ENCODE peak calls at places on chromosomes 5 and 9, in nine cellular contexts. One of them, this sample, is unnamed.
A peak's percentile ranks its signal among the peaks of the same experiment; 100 is the strongest.

GRCh38 chr5:61311836-61312808 is 19.9 kb upstream of the ZSWIM6 start:
- DNase-seq in endothelial cell of umbilical vein: peak; percentile 93
- DNase-seq in cardiac muscle cell: peak; percentile 41
- DNase-seq in IMR-90: peak; percentile 91
- DNase-seq in ovary: no peak
- DNase-seq in heart right ventricle: no peak
- DNase-seq in adrenal gland: no peak
- DNase-seq in ascending aorta: no peak
- DNase-seq in left lung: no peak
- DNase-seq in this sample: no peak

GRCh38 chr9:86406366-86406765 is 52.2 kb upstream of the TUT7 start:
- DNase-seq in endothelial cell of umbilical vein: no peak
- DNase-seq in cardiac muscle cell: peak; percentile 69
- DNase-seq in IMR-90: peak; percentile 88
- DNase-seq in ovary: no peak
- DNase-seq in heart right ventricle: no peak
- DNase-seq in adrenal gland: no peak
- DNase-seq in ascending aorta: no peak
- DNase-seq in left lung: no peak
- DNase-seq in this sample: no peak

GRCh38 chr5:143758750-143759149 is 53.2 kb upstream of the HMHB1 start:
- DNase-seq in endothelial cell of umbilical vein: no peak
- DNase-seq in cardiac muscle cell: peak; percentile 55
- DNase-seq in IMR-90: peak; percentile 65
- DNase-seq in ovary: no peak
- DNase-seq in heart right ventricle: no peak
- DNase-seq in adrenal gland: no peak
- DNase-seq in ascending aorta: no peak
- DNase-seq in left lung: no peak
- DNase-seq in this sample: no peak

GRCh38 chr9:14437336-14438231 is 123.6 kb upstream of the NFIB start:
- DNase-seq in endothelial cell of umbilical vein: peak; percentile 81
- DNase-seq in cardiac muscle cell: no peak
- DNase-seq in IMR-90: no peak
- DNase-seq in ovary: peak; percentile 25
- DNase-seq in heart right ventricle: peak; percentile 23
- DNase-seq in adrenal gland: peak; percentile 85
- DNase-seq in ascending aorta: no peak
- DNase-seq in left lung: no peak
- DNase-seq in this sample: no peak

GRCh38 chr9:109817146-109817845 is 37.3 kb downstream of the PALM2AKAP2 start:
- DNase-seq in endothelial cell of umbilical vein: no peak
- DNase-seq in cardiac muscle cell: peak; percentile 30
- DNase-seq in IMR-90: peak; percentile 83
- DNase-seq in ovary: no peak
- DNase-seq in heart right ventricle: no peak
- DNase-seq in adrenal gland: no peak
- DNase-seq in ascending aorta: no peak
- DNase-seq in left lung: no peak
- DNase-seq in this sample: no peak

GRCh38 chr5:32810812-32811211 is 99.7 kb downstream of the NPR3 start:
- DNase-seq in endothelial cell of umbilical vein: no peak
- DNase-seq in cardiac muscle cell: peak; percentile 26
- DNase-seq in IMR-90: peak; percentile 68
- DNase-seq in ovary: no peak
- DNase-seq in heart right ventricle: no peak
- DNase-seq in adrenal gland: peak; percentile 71
- DNase-seq in ascending aorta: no peak
- DNase-seq in left lung: no peak
- DNase-seq in this sample: no peak

GRCh38 chr5:26482817-26483375 is 555.5 kb downstream of the CDH9 start:
- DNase-seq in endothelial cell of umbilical vein: no peak
- DNase-seq in cardiac muscle cell: no peak
- DNase-seq in IMR-90: no peak
- DNase-seq in ovary: no peak
- DNase-seq in heart right ventricle: no peak
- DNase-seq in adrenal gland: peak; percentile 63
- DNase-seq in ascending aorta: no peak
- DNase-seq in left lung: no peak
- DNase-seq in this sample: no peak

GRCh38 chr9:72203205-72203803 is 54.1 kb downstream of the GDA start:
- DNase-seq in endothelial cell of umbilical vein: peak; percentile 24
- DNase-seq in cardiac muscle cell: peak; percentile 40
- DNase-seq in IMR-90: peak; percentile 22
- DNase-seq in ovary: no peak
- DNase-seq in heart right ventricle: no peak
- DNase-seq in adrenal gland: no peak
- DNase-seq in ascending aorta: no peak
- DNase-seq in left lung: no peak
- DNase-seq in this sample: no peak

GRCh38 chr5:149836451-149837139 is 106.5 kb downstream of the PPARGC1B start:
- DNase-seq in endothelial cell of umbilical vein: no peak
- DNase-seq in cardiac muscle cell: no peak
- DNase-seq in IMR-90: no peak
- DNase-seq in ovary: no peak
- DNase-seq in heart right ventricle: no peak
- DNase-seq in adrenal gland: no peak
- DNase-seq in ascending aorta: no peak
- DNase-seq in left lung: no peak
- DNase-seq in this sample: no peak

GRCh38 chr9:99722852-99723251 is 98.8 kb upstream of the NR4A3 start:
- DNase-seq in endothelial cell of umbilical vein: no peak
- DNase-seq in cardiac muscle cell: no peak
- DNase-seq in IMR-90: no peak
- DNase-seq in ovary: no peak
- DNase-seq in heart right ventricle: no peak
- DNase-seq in adrenal gland: no peak
- DNase-seq in ascending aorta: no peak
- DNase-seq in left lung: no peak
- DNase-seq in this sample: no peak

GRCh38 chr5:90022002-90022710 is 387.4 kb downstream of the CETN3 start:
- DNase-seq in endothelial cell of umbilical vein: peak; percentile 17
- DNase-seq in cardiac muscle cell: peak; percentile 52
- DNase-seq in IMR-90: no peak
- DNase-seq in ovary: no peak
- DNase-seq in heart right ventricle: no peak
- DNase-seq in adrenal gland: no peak
- DNase-seq in ascending aorta: no peak
- DNase-seq in left lung: no peak
- DNase-seq in this sample: no peak

GRCh38 chr5:108560581-108560980 is 178.7 kb upstream of the FBXL17 start:
- DNase-seq in endothelial cell of umbilical vein: no peak
- DNase-seq in cardiac muscle cell: peak; percentile 57
- DNase-seq in IMR-90: peak; percentile 98
- DNase-seq in ovary: no peak
- DNase-seq in heart right ventricle: peak; percentile 13
- DNase-seq in adrenal gland: no peak
- DNase-seq in ascending aorta: no peak
- DNase-seq in left lung: no peak
- DNase-seq in this sample: no peak

GRCh38 chr9:89372230-89372816 is 54.0 kb downstream of the SECISBP2 start:
- DNase-seq in endothelial cell of umbilical vein: no peak
- DNase-seq in cardiac muscle cell: no peak
- DNase-seq in IMR-90: no peak
- DNase-seq in ovary: no peak
- DNase-seq in heart right ventricle: no peak
- DNase-seq in adrenal gland: no peak
- DNase-seq in ascending aorta: no peak
- DNase-seq in left lung: no peak
- DNase-seq in this sample: no peak

GRCh38 chr9:73719660-73720059 is 568.0 kb downstream of the ANXA1 start:
- DNase-seq in endothelial cell of umbilical vein: no peak
- DNase-seq in cardiac muscle cell: no peak
- DNase-seq in IMR-90: no peak
- DNase-seq in ovary: no peak
- DNase-seq in heart right ventricle: no peak
- DNase-seq in adrenal gland: no peak
- DNase-seq in ascending aorta: no peak
- DNase-seq in left lung: no peak
- DNase-seq in this sample: no peak

GRCh38 chr5:87722286-87722685 is 309.6 kb upstream of the CCNH start:
- DNase-seq in endothelial cell of umbilical vein: no peak
- DNase-seq in cardiac muscle cell: no peak
- DNase-seq in IMR-90: no peak
- DNase-seq in ovary: no peak
- DNase-seq in heart right ventricle: no peak
- DNase-seq in adrenal gland: no peak
- DNase-seq in ascending aorta: no peak
- DNase-seq in left lung: no peak
- DNase-seq in this sample: no peak

GRCh38 chr9:33868430-33869000 is 51.6 kb downstream of the UBE2R2 start:
- DNase-seq in endothelial cell of umbilical vein: peak; percentile 92
- DNase-seq in cardiac muscle cell: peak; percentile 83
- DNase-seq in IMR-90: peak; percentile 66
- DNase-seq in ovary: peak; percentile 34
- DNase-seq in heart right ventricle: no peak
- DNase-seq in adrenal gland: no peak
- DNase-seq in ascending aorta: no peak
- DNase-seq in left lung: no peak
- DNase-seq in this sample: no peak

DNA sequence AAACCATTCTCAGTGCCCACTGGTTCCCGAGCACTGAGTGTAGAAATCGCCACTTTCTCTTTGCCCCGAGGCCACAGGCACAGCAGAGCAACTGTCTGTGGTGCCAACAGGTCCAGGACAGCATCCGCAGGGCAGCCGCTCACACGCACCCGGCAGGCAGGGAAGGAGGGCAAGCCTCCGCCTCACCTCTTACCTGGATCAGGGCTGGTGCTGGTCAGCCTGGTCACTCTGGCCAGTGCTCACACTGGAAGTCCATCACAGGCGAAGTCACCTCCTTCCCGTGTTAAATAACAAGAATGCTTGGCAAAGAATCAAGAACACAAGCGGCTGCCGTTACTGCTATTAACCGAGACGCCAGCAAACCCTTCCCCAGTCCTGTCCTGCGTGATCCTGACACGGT is 13.7 kb downstream of the DIPK1B start:
- DNase-seq in endothelial cell of umbilical vein: no peak
- DNase-seq in cardiac muscle cell: no peak
- DNase-seq in IMR-90: no peak
- DNase-seq in ovary: no peak
- DNase-seq in heart right ventricle: no peak
- DNase-seq in adrenal gland: no peak
- DNase-seq in ascending aorta: no peak
- DNase-seq in left lung: no peak
- DNase-seq in this sample: no peak
- H3K36me3 ChIP-seq in endothelial cell of umbilical vein: peaks cover 36% of the 10 kb centered on the region
- H3K36me3 ChIP-seq in cardiac muscle cell: peaks cover 44% of the 10 kb centered on the region
- H3K36me3 ChIP-seq in IMR-90: peaks cover 48% of the 10 kb centered on the region
- H3K36me3 ChIP-seq in ovary: no peaks in the 10 kb centered on the region
- H3K36me3 ChIP-seq in heart right ventricle: peaks cover 34% of the 10 kb centered on the region
- H3K36me3 ChIP-seq in adrenal gland: peaks cover 41% of the 10 kb centered on the region
- H3K36me3 ChIP-seq in ascending aorta: peaks cover 44% of the 10 kb centered on the region
- H3K36me3 ChIP-seq in left lung: peaks cover 57% of the 10 kb centered on the region
- H3K36me3 ChIP-seq in this sample: peaks cover 48% of the 10 kb centered on the region

DNA sequence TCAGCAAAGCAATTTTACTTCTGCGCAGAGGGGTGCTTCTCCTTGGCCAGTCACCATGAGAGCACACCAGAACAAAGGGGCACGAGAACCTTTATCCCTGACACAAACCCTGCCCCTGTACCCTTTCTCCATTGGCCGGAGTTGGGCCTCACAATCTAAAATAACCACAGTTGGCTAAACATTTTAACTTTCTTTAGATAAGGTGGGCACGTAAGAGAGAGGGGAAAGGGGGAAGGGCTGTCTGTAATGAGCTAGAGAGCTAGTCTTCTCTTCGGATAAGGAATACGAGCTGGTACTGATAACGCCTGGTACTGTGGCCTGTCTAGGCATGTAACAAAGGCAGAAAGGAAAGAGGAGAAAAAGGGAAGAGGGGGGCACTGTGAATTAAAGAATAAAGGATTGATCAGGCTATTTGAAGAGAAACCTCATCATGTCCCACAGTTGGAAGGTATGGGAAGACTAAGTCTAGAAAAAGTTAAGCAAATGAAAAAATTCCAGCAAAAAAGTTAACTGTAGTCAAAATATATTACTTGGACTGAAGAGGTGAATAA is 1.8 kb upstream of the IARS1 start:
- DNase-seq in endothelial cell of umbilical vein: no peak
- DNase-seq in cardiac muscle cell: no peak
- DNase-seq in IMR-90: no peak
- DNase-seq in ovary: no peak
- DNase-seq in heart right ventricle: no peak
- DNase-seq in adrenal gland: no peak
- DNase-seq in ascending aorta: no peak
- DNase-seq in left lung: no peak
- DNase-seq in this sample: no peak
- H3K36me3 ChIP-seq in endothelial cell of umbilical vein: peaks cover 6% of the 10 kb centered on the region
- H3K36me3 ChIP-seq in cardiac muscle cell: peaks cover 25% of the 10 kb centered on the region
- H3K36me3 ChIP-seq in IMR-90: peaks cover 10% of the 10 kb centered on the region
- H3K36me3 ChIP-seq in ovary: no peaks in the 10 kb centered on the region
- H3K36me3 ChIP-seq in heart right ventricle: peaks cover 26% of the 10 kb centered on the region
- H3K36me3 ChIP-seq in adrenal gland: peaks cover 32% of the 10 kb centered on the region
- H3K36me3 ChIP-seq in ascending aorta: peaks cover 36% of the 10 kb centered on the region
- H3K36me3 ChIP-seq in left lung: peaks cover 38% of the 10 kb centered on the region
- H3K36me3 ChIP-seq in this sample: peaks cover 37% of the 10 kb centered on the region

GRCh38 chr9:131439224-131439623 is 45.3 kb downstream of the PRRC2B start:
- DNase-seq in endothelial cell of umbilical vein: no peak
- DNase-seq in cardiac muscle cell: no peak
- DNase-seq in IMR-90: no peak
- DNase-seq in ovary: no peak
- DNase-seq in heart right ventricle: no peak
- DNase-seq in adrenal gland: no peak
- DNase-seq in ascending aorta: no peak
- DNase-seq in left lung: no peak
- DNase-seq in this sample: no peak

GRCh38 chr9:131438190-131438589 is 44.3 kb downstream of the PRRC2B start:
- DNase-seq in endothelial cell of umbilical vein: no peak
- DNase-seq in cardiac muscle cell: no peak
- DNase-seq in IMR-90: no peak
- DNase-seq in ovary: no peak
- DNase-seq in heart right ventricle: no peak
- DNase-seq in adrenal gland: no peak
- DNase-seq in ascending aorta: no peak
- DNase-seq in left lung: no peak
- DNase-seq in this sample: no peak

GRCh38 chr9:131436865-131437271 is 43.0 kb downstream of the PRRC2B start:
- DNase-seq in endothelial cell of umbilical vein: no peak
- DNase-seq in cardiac muscle cell: no peak
- DNase-seq in IMR-90: no peak
- DNase-seq in ovary: no peak
- DNase-seq in heart right ventricle: no peak
- DNase-seq in adrenal gland: no peak
- DNase-seq in ascending aorta: no peak
- DNase-seq in left lung: no peak
- DNase-seq in this sample: no peak

GRCh38 chr9:131434673-131435072 is 40.8 kb downstream of the PRRC2B start:
- DNase-seq in endothelial cell of umbilical vein: no peak
- DNase-seq in cardiac muscle cell: no peak
- DNase-seq in IMR-90: no peak
- DNase-seq in ovary: no peak
- DNase-seq in heart right ventricle: no peak
- DNase-seq in adrenal gland: no peak
- DNase-seq in ascending aorta: no peak
- DNase-seq in left lung: no peak
- DNase-seq in this sample: peak; percentile 31

GRCh38 chr9:131436386-131436785 is 42.5 kb downstream of the PRRC2B start:
- DNase-seq in endothelial cell of umbilical vein: peak; percentile 88
- DNase-seq in cardiac muscle cell: no peak
- DNase-seq in IMR-90: no peak
- DNase-seq in ovary: no peak
- DNase-seq in heart right ventricle: peak; percentile 61
- DNase-seq in adrenal gland: no peak
- DNase-seq in ascending aorta: no peak
- DNase-seq in left lung: no peak
- DNase-seq in this sample: peak; percentile 57
- H3K36me3 ChIP-seq in endothelial cell of umbilical vein: peaks cover 53% of the 10 kb centered on the region
- H3K36me3 ChIP-seq in cardiac muscle cell: peaks cover 82% of the 10 kb centered on the region
- H3K36me3 ChIP-seq in IMR-90: peaks cover 65% of the 10 kb centered on the region
- H3K36me3 ChIP-seq in ovary: no peaks in the 10 kb centered on the region
- H3K36me3 ChIP-seq in heart right ventricle: peaks cover 42% of the 10 kb centered on the region
- H3K36me3 ChIP-seq in adrenal gland: peaks cover 73% of the 10 kb centered on the region
- H3K36me3 ChIP-seq in ascending aorta: peaks cover 81% of the 10 kb centered on the region
- H3K36me3 ChIP-seq in left lung: peaks cover 98% of the 10 kb centered on the region
- H3K36me3 ChIP-seq in this sample: peaks cover 85% of the 10 kb centered on the region

GRCh38 chr5:133083901-133084300 is 32.1 kb downstream of the HSPA4 start:
- DNase-seq in endothelial cell of umbilical vein: no peak
- DNase-seq in cardiac muscle cell: peak; percentile 28
- DNase-seq in IMR-90: peak; percentile 7
- DNase-seq in ovary: no peak
- DNase-seq in heart right ventricle: no peak
- DNase-seq in adrenal gland: no peak
- DNase-seq in ascending aorta: no peak
- DNase-seq in left lung: no peak
- DNase-seq in this sample: no peak
- H3K36me3 ChIP-seq in endothelial cell of umbilical vein: no peaks in the 10 kb centered on the region
- H3K36me3 ChIP-seq in cardiac muscle cell: peaks cover 26% of the 10 kb centered on the region
- H3K36me3 ChIP-seq in IMR-90: peaks cover 11% of the 10 kb centered on the region
- H3K36me3 ChIP-seq in ovary: no peaks in the 10 kb centered on the region
- H3K36me3 ChIP-seq in heart right ventricle: peaks cover 8% of the 10 kb centered on the region
- H3K36me3 ChIP-seq in adrenal gland: peaks cover 25% of the 10 kb centered on the region
- H3K36me3 ChIP-seq in ascending aorta: peaks cover 27% of the 10 kb centered on the region
- H3K36me3 ChIP-seq in left lung: peaks cover 73% of the 10 kb centered on the region
- H3K36me3 ChIP-seq in this sample: peaks cover 52% of the 10 kb centered on the region